ENCODE peak calls at places on chromosomes 2 and 18, in nine cellular contexts. One of them, this sample, is unnamed.

GRCh38 chr2:33094303-33094702 is 147.6 kb downstream of the LTBP1 start:
- DNase-seq in left cardiac atrium: no peak
- DNase-seq in amygdala: no peak
- DNase-seq in GM23248: no peak
- DNase-seq in effector memory CD8-positive, alpha-beta T cell: no peak
- DNase-seq in activated CD4-positive, alpha-beta T cell treated with anti-CD3 and anti-CD28 coated beads, Interleukin-2, amount 50 U/mL, for 48 hours: no peak
- DNase-seq in colonic mucosa: no peak
- DNase-seq in lower lobe of right lung: no peak
- DNase-seq in GOT3: no peak
- DNase-seq in this sample: no peak

GRCh38 chr2:34178482-34178881 is 579.4 kb upstream of the FAM98A start:
- DNase-seq in GOT3: no peak
- DNase-seq in amygdala: no peak
- DNase-seq in activated CD4-positive, alpha-beta T cell treated with anti-CD3 and anti-CD28 coated beads, Interleukin-2, amount 50 U/mL, for 48 hours: no peak
- DNase-seq in lower lobe of right lung: no peak
- DNase-seq in effector memory CD8-positive, alpha-beta T cell: no peak
- DNase-seq in colonic mucosa: no peak
- DNase-seq in left cardiac atrium: no peak
- DNase-seq in GM23248: no peak
- DNase-seq in this sample: no peak

GRCh38 chr2:176291768-176292393 is 22.6 kb downstream of the MTX2 start:
- DNase-seq in lower lobe of right lung: no peak
- DNase-seq in left cardiac atrium: no peak
- DNase-seq in effector memory CD8-positive, alpha-beta T cell: no peak
- DNase-seq in GOT3: no peak
- DNase-seq in amygdala: no peak
- DNase-seq in activated CD4-positive, alpha-beta T cell treated with anti-CD3 and anti-CD28 coated beads, Interleukin-2, amount 50 U/mL, for 48 hours: no peak
- DNase-seq in GM23248: no peak
- DNase-seq in colonic mucosa: no peak
- DNase-seq in this sample: no peak

GRCh38 chr2:127526940-127527804 is 883 bp upstream of the IWS1 start:
- DNase-seq in amygdala: no peak
- DNase-seq in effector memory CD8-positive, alpha-beta T cell: no peak
- DNase-seq in lower lobe of right lung: no peak
- DNase-seq in GM23248: no peak
- DNase-seq in left cardiac atrium: no peak
- DNase-seq in activated CD4-positive, alpha-beta T cell treated with anti-CD3 and anti-CD28 coated beads, Interleukin-2, amount 50 U/mL, for 48 hours: no peak
- DNase-seq in colonic mucosa: peak; percentile 52
- DNase-seq in GOT3: no peak
- DNase-seq in this sample: no peak

GRCh38 chr2:38947241-38948239 is 57.9 kb downstream of the ARHGEF33 start:
- DNase-seq in GOT3: peak; percentile 5
- DNase-seq in activated CD4-positive, alpha-beta T cell treated with anti-CD3 and anti-CD28 coated beads, Interleukin-2, amount 50 U/mL, for 48 hours: peak; percentile 79
- DNase-seq in left cardiac atrium: peak; percentile 69
- DNase-seq in GM23248: peak; percentile 83
- DNase-seq in colonic mucosa: peak; percentile 78
- DNase-seq in amygdala: peak; percentile 5
- DNase-seq in lower lobe of right lung: peak; percentile 65
- DNase-seq in effector memory CD8-positive, alpha-beta T cell: peak; percentile 56
- DNase-seq in this sample: peak; percentile 27

GRCh38 chr2:191678437-191679110 is 638 bp downstream of the NABP1 start:
- DNase-seq in amygdala: no peak
- DNase-seq in effector memory CD8-positive, alpha-beta T cell: peak; percentile 35
- DNase-seq in colonic mucosa: peak; percentile 78
- DNase-seq in GOT3: no peak
- DNase-seq in GM23248: peak; percentile 56
- DNase-seq in activated CD4-positive, alpha-beta T cell treated with anti-CD3 and anti-CD28 coated beads, Interleukin-2, amount 50 U/mL, for 48 hours: peak; percentile 77
- DNase-seq in left cardiac atrium: peak; percentile 62
- DNase-seq in lower lobe of right lung: peak; percentile 74
- DNase-seq in this sample: peak; percentile 40

GRCh38 chr2:226791056-226791486 is 8.5 kb downstream of the IRS1 start:
- DNase-seq in amygdala: no peak
- DNase-seq in activated CD4-positive, alpha-beta T cell treated with anti-CD3 and anti-CD28 coated beads, Interleukin-2, amount 50 U/mL, for 48 hours: no peak
- DNase-seq in lower lobe of right lung: peak; percentile 64
- DNase-seq in GOT3: no peak
- DNase-seq in effector memory CD8-positive, alpha-beta T cell: no peak
- DNase-seq in GM23248: peak; percentile 85
- DNase-seq in colonic mucosa: peak; percentile 59
- DNase-seq in left cardiac atrium: peak; percentile 46
- DNase-seq in this sample: no peak

GRCh38 chr2:56130463-56131070 is 53.2 kb upstream of the CCDC85A start:
- DNase-seq in left cardiac atrium: no peak
- DNase-seq in GM23248: peak; percentile 76
- DNase-seq in effector memory CD8-positive, alpha-beta T cell: no peak
- DNase-seq in lower lobe of right lung: no peak
- DNase-seq in activated CD4-positive, alpha-beta T cell treated with anti-CD3 and anti-CD28 coated beads, Interleukin-2, amount 50 U/mL, for 48 hours: peak; percentile 3
- DNase-seq in colonic mucosa: no peak
- DNase-seq in GOT3: no peak
- DNase-seq in amygdala: peak; percentile 2
- DNase-seq in this sample: no peak

GRCh38 chr2:163527381-163527780 is 208.4 kb downstream of the FIGN start:
- DNase-seq in activated CD4-positive, alpha-beta T cell treated with anti-CD3 and anti-CD28 coated beads, Interleukin-2, amount 50 U/mL, for 48 hours: no peak
- DNase-seq in GOT3: no peak
- DNase-seq in colonic mucosa: no peak
- DNase-seq in effector memory CD8-positive, alpha-beta T cell: no peak
- DNase-seq in amygdala: no peak
- DNase-seq in GM23248: no peak
- DNase-seq in left cardiac atrium: no peak
- DNase-seq in lower lobe of right lung: no peak
- DNase-seq in this sample: no peak

GRCh38 chr2:144553379-144553778 is 33.5 kb upstream of the ZEB2 start:
- DNase-seq in activated CD4-positive, alpha-beta T cell treated with anti-CD3 and anti-CD28 coated beads, Interleukin-2, amount 50 U/mL, for 48 hours: no peak
- DNase-seq in GM23248: peak; percentile 87
- DNase-seq in effector memory CD8-positive, alpha-beta T cell: no peak
- DNase-seq in amygdala: no peak
- DNase-seq in left cardiac atrium: no peak
- DNase-seq in lower lobe of right lung: no peak
- DNase-seq in colonic mucosa: no peak
- DNase-seq in GOT3: no peak
- DNase-seq in this sample: no peak

GRCh38 chr2:208407667-208408066 is 1.1 kb downstream of the PTH2R start:
- DNase-seq in GM23248: peak; percentile 21
- DNase-seq in left cardiac atrium: no peak
- DNase-seq in GOT3: no peak
- DNase-seq in effector memory CD8-positive, alpha-beta T cell: no peak
- DNase-seq in activated CD4-positive, alpha-beta T cell treated with anti-CD3 and anti-CD28 coated beads, Interleukin-2, amount 50 U/mL, for 48 hours: peak; percentile 10
- DNase-seq in colonic mucosa: no peak
- DNase-seq in amygdala: no peak
- DNase-seq in lower lobe of right lung: no peak
- DNase-seq in this sample: no peak

GRCh38 chr2:8659735-8660492 is 21.9 kb upstream of the ID2 start:
- DNase-seq in colonic mucosa: no peak
- DNase-seq in amygdala: no peak
- DNase-seq in lower lobe of right lung: no peak
- DNase-seq in effector memory CD8-positive, alpha-beta T cell: no peak
- DNase-seq in activated CD4-positive, alpha-beta T cell treated with anti-CD3 and anti-CD28 coated beads, Interleukin-2, amount 50 U/mL, for 48 hours: no peak
- DNase-seq in GM23248: no peak
- DNase-seq in left cardiac atrium: no peak
- DNase-seq in GOT3: no peak
- DNase-seq in this sample: no peak

GRCh38 chr2:17620841-17621240 is 80.3 kb downstream of the VSNL1 start:
- DNase-seq in colonic mucosa: no peak
- DNase-seq in GOT3: no peak
- DNase-seq in GM23248: peak; percentile 68
- DNase-seq in activated CD4-positive, alpha-beta T cell treated with anti-CD3 and anti-CD28 coated beads, Interleukin-2, amount 50 U/mL, for 48 hours: no peak
- DNase-seq in amygdala: no peak
- DNase-seq in lower lobe of right lung: no peak
- DNase-seq in left cardiac atrium: no peak
- DNase-seq in effector memory CD8-positive, alpha-beta T cell: no peak
- DNase-seq in this sample: no peak

GRCh38 chr18:39434223-39434622 is 1868.6 kb upstream of the CELF4 start:
- DNase-seq in effector memory CD8-positive, alpha-beta T cell: no peak
- DNase-seq in lower lobe of right lung: no peak
- DNase-seq in activated CD4-positive, alpha-beta T cell treated with anti-CD3 and anti-CD28 coated beads, Interleukin-2, amount 50 U/mL, for 48 hours: no peak
- DNase-seq in amygdala: no peak
- DNase-seq in GM23248: peak; percentile 27
- DNase-seq in GOT3: no peak
- DNase-seq in left cardiac atrium: no peak
- DNase-seq in colonic mucosa: no peak
- DNase-seq in this sample: no peak

GRCh38 chr2:170972508-170973224 is 43.6 kb downstream of the GORASP2 start:
- DNase-seq in activated CD4-positive, alpha-beta T cell treated with anti-CD3 and anti-CD28 coated beads, Interleukin-2, amount 50 U/mL, for 48 hours: no peak
- DNase-seq in GM23248: no peak
- DNase-seq in GOT3: no peak
- DNase-seq in lower lobe of right lung: no peak
- DNase-seq in left cardiac atrium: no peak
- DNase-seq in amygdala: no peak
- DNase-seq in effector memory CD8-positive, alpha-beta T cell: no peak
- DNase-seq in colonic mucosa: no peak
- DNase-seq in this sample: no peak

GRCh38 chr2:163733301-163733938 is 2.4 kb downstream of the FIGN start:
- DNase-seq in left cardiac atrium: no peak
- DNase-seq in colonic mucosa: no peak
- DNase-seq in amygdala: no peak
- DNase-seq in activated CD4-positive, alpha-beta T cell treated with anti-CD3 and anti-CD28 coated beads, Interleukin-2, amount 50 U/mL, for 48 hours: no peak
- DNase-seq in lower lobe of right lung: no peak
- DNase-seq in GM23248: peak; percentile 67
- DNase-seq in GOT3: no peak
- DNase-seq in effector memory CD8-positive, alpha-beta T cell: no peak
- DNase-seq in this sample: no peak

GRCh38 chr2:96710985-96711384 is 28.9 kb downstream of the LMAN2L start:
- DNase-seq in GOT3: no peak
- DNase-seq in lower lobe of right lung: no peak
- DNase-seq in GM23248: no peak
- DNase-seq in activated CD4-positive, alpha-beta T cell treated with anti-CD3 and anti-CD28 coated beads, Interleukin-2, amount 50 U/mL, for 48 hours: no peak
- DNase-seq in colonic mucosa: no peak
- DNase-seq in amygdala: no peak
- DNase-seq in left cardiac atrium: no peak
- DNase-seq in effector memory CD8-positive, alpha-beta T cell: no peak
- DNase-seq in this sample: no peak

GRCh38 chr2:225334524-225334923 is 65.0 kb upstream of the NYAP2 start:
- DNase-seq in lower lobe of right lung: no peak
- DNase-seq in colonic mucosa: no peak
- DNase-seq in GM23248: no peak
- DNase-seq in amygdala: no peak
- DNase-seq in GOT3: no peak
- DNase-seq in activated CD4-positive, alpha-beta T cell treated with anti-CD3 and anti-CD28 coated beads, Interleukin-2, amount 50 U/mL, for 48 hours: no peak
- DNase-seq in effector memory CD8-positive, alpha-beta T cell: no peak
- DNase-seq in left cardiac atrium: no peak
- DNase-seq in this sample: no peak

GRCh38 chr2:41194235-41194634 is 742.3 kb upstream of the SLC8A1 start:
- DNase-seq in lower lobe of right lung: no peak
- DNase-seq in colonic mucosa: no peak
- DNase-seq in amygdala: no peak
- DNase-seq in left cardiac atrium: peak; percentile 24
- DNase-seq in activated CD4-positive, alpha-beta T cell treated with anti-CD3 and anti-CD28 coated beads, Interleukin-2, amount 50 U/mL, for 48 hours: no peak
- DNase-seq in GM23248: peak; percentile 4
- DNase-seq in GOT3: no peak
- DNase-seq in effector memory CD8-positive, alpha-beta T cell: no peak
- DNase-seq in this sample: no peak

GRCh38 chr2:128467321-128467901 is 148.7 kb upstream of the HS6ST1 start:
- DNase-seq in GOT3: no peak
- DNase-seq in lower lobe of right lung: no peak
- DNase-seq in colonic mucosa: peak; percentile 15
- DNase-seq in amygdala: no peak
- DNase-seq in GM23248: peak; percentile 50
- DNase-seq in left cardiac atrium: no peak
- DNase-seq in effector memory CD8-positive, alpha-beta T cell: no peak
- DNase-seq in activated CD4-positive, alpha-beta T cell treated with anti-CD3 and anti-CD28 coated beads, Interleukin-2, amount 50 U/mL, for 48 hours: no peak
- DNase-seq in this sample: no peak

GRCh38 chr2:217912030-217913024 is 90.5 kb downstream of the TNS1 start:
- DNase-seq in effector memory CD8-positive, alpha-beta T cell: no peak
- DNase-seq in GOT3: no peak
- DNase-seq in colonic mucosa: no peak
- DNase-seq in GM23248: no peak
- DNase-seq in lower lobe of right lung: peak; percentile 28
- DNase-seq in amygdala: no peak
- DNase-seq in activated CD4-positive, alpha-beta T cell treated with anti-CD3 and anti-CD28 coated beads, Interleukin-2, amount 50 U/mL, for 48 hours: no peak
- DNase-seq in left cardiac atrium: no peak
- DNase-seq in this sample: no peak